ENCODE peak calls at places on chromosome 1, in six cellular contexts. One of them, this sample, is unnamed.

GRCh38 chr1:186502087-186502486 is 41.2 kb upstream of the PDC start:
- DNase-seq in cardiac fibroblast: no peak
- DNase-seq in mucosa of descending colon: no peak
- DNase-seq in ascending aorta: no peak
- DNase-seq in type B pancreatic cell: no peak
- DNase-seq in activated B cell treated with CpG ODN at 0.5 μM for 24 hours: no peak
- DNase-seq in this sample: peak; percentile 55

GRCh38 chr1:9267352-9267686 is 25.4 kb upstream of the SPSB1 start:
- DNase-seq in mucosa of descending colon: no peak
- DNase-seq in ascending aorta: no peak
- DNase-seq in activated B cell treated with CpG ODN at 0.5 μM for 24 hours: no peak
- DNase-seq in cardiac fibroblast: no peak
- DNase-seq in type B pancreatic cell: no peak
- DNase-seq in this sample: no peak

GRCh38 chr1:208513799-208514198 is 269.6 kb upstream of the PLXNA2 start:
- DNase-seq in ascending aorta: no peak
- DNase-seq in type B pancreatic cell: no peak
- DNase-seq in mucosa of descending colon: no peak
- DNase-seq in activated B cell treated with CpG ODN at 0.5 μM for 24 hours: no peak
- DNase-seq in cardiac fibroblast: no peak
- DNase-seq in this sample: no peak

GRCh38 chr1:163055005-163055404 is 14.2 kb upstream of the RGS4 start:
- DNase-seq in type B pancreatic cell: no peak
- DNase-seq in mucosa of descending colon: no peak
- DNase-seq in ascending aorta: no peak
- DNase-seq in cardiac fibroblast: no peak
- DNase-seq in activated B cell treated with CpG ODN at 0.5 μM for 24 hours: no peak
- DNase-seq in this sample: no peak

GRCh38 chr1:44519035-44519676 is 114.1 kb downstream of the RNF220 start:
- DNase-seq in mucosa of descending colon: no peak
- DNase-seq in ascending aorta: no peak
- DNase-seq in cardiac fibroblast: no peak
- DNase-seq in type B pancreatic cell: no peak
- DNase-seq in activated B cell treated with CpG ODN at 0.5 μM for 24 hours: no peak
- DNase-seq in this sample: no peak

GRCh38 chr1:247448107-247448778 is 9.7 kb downstream of the OR2B11 start:
- DNase-seq in mucosa of descending colon: peak; percentile 81
- DNase-seq in activated B cell treated with CpG ODN at 0.5 μM for 24 hours: no peak
- DNase-seq in type B pancreatic cell: no peak
- DNase-seq in cardiac fibroblast: peak; percentile 68
- DNase-seq in ascending aorta: peak; percentile 73
- DNase-seq in this sample: peak; percentile 1

GRCh38 chr1:10033359-10033845 is 644 bp downstream of the UBE4B start:
- DNase-seq in cardiac fibroblast: peak; percentile 43
- DNase-seq in mucosa of descending colon: peak; percentile 33
- DNase-seq in type B pancreatic cell: no peak
- DNase-seq in activated B cell treated with CpG ODN at 0.5 μM for 24 hours: no peak
- DNase-seq in ascending aorta: no peak
- DNase-seq in this sample: no peak

GRCh38 chr1:118650084-118650807 is 337.9 kb downstream of the TBX15 start:
- DNase-seq in ascending aorta: no peak
- DNase-seq in type B pancreatic cell: no peak
- DNase-seq in cardiac fibroblast: no peak
- DNase-seq in activated B cell treated with CpG ODN at 0.5 μM for 24 hours: no peak
- DNase-seq in mucosa of descending colon: no peak
- DNase-seq in this sample: no peak

GRCh38 chr1:37945743-37946702 is 830 bp downstream of the INPP5B start:
- DNase-seq in activated B cell treated with CpG ODN at 0.5 μM for 24 hours: no peak
- DNase-seq in cardiac fibroblast: peak; percentile 93
- DNase-seq in type B pancreatic cell: no peak
- DNase-seq in mucosa of descending colon: peak; percentile 55
- DNase-seq in ascending aorta: peak; percentile 89
- DNase-seq in this sample: peak; percentile 59

GRCh38 chr1:179047637-179048002 is 21.9 kb downstream of the FAM20B start:
- DNase-seq in activated B cell treated with CpG ODN at 0.5 μM for 24 hours: no peak
- DNase-seq in type B pancreatic cell: no peak
- DNase-seq in ascending aorta: no peak
- DNase-seq in cardiac fibroblast: no peak
- DNase-seq in mucosa of descending colon: no peak
- DNase-seq in this sample: no peak

GRCh38 chr1:226405411-226405988 is 2.4 kb downstream of the PARP1 start:
- DNase-seq in activated B cell treated with CpG ODN at 0.5 μM for 24 hours: no peak
- DNase-seq in cardiac fibroblast: no peak
- DNase-seq in mucosa of descending colon: no peak
- DNase-seq in type B pancreatic cell: no peak
- DNase-seq in ascending aorta: no peak
- DNase-seq in this sample: no peak

GRCh38 chr1:156438278-156438987 is 62.1 kb downstream of the MEF2D start:
- DNase-seq in cardiac fibroblast: peak; percentile 20
- DNase-seq in activated B cell treated with CpG ODN at 0.5 μM for 24 hours: no peak
- DNase-seq in type B pancreatic cell: no peak
- DNase-seq in ascending aorta: no peak
- DNase-seq in mucosa of descending colon: no peak
- DNase-seq in this sample: no peak

GRCh38 chr1:15272782-15273127 is 25.7 kb downstream of the FHAD1 start:
- DNase-seq in activated B cell treated with CpG ODN at 0.5 μM for 24 hours: no peak
- DNase-seq in ascending aorta: no peak
- DNase-seq in mucosa of descending colon: no peak
- DNase-seq in type B pancreatic cell: no peak
- DNase-seq in cardiac fibroblast: no peak
- DNase-seq in this sample: no peak

GRCh38 chr1:116268211-116268610 is 104.8 kb upstream of the ATP1A1 start:
- DNase-seq in type B pancreatic cell: no peak
- DNase-seq in ascending aorta: no peak
- DNase-seq in activated B cell treated with CpG ODN at 0.5 μM for 24 hours: no peak
- DNase-seq in cardiac fibroblast: peak; percentile 10
- DNase-seq in mucosa of descending colon: peak; percentile 67
- DNase-seq in this sample: no peak

DNA sequence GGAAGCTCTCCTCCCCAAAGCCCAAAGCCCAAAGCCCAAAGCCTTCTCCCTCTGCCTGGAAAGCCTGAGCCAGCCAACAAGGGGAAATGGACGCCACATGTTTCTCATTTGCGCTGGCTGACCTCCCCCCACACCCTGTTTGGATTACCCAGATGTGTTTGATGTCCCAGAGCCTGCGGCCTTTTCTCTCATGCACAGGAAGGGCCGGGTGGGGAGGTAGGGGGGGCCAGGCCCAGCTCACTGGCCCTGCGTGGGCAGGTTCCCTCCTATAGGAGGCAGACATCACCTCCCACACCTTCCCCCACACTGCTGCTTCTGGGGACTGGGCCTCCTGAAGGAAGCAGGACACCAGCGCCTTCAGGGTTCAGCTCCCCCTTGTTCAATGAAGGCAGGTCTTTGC is 116.3 kb downstream of the NAV1 start:
- DNase-seq in type B pancreatic cell: peak; percentile 81
- DNase-seq in activated B cell treated with CpG ODN at 0.5 μM for 24 hours: no peak
- DNase-seq in ascending aorta: no peak
- DNase-seq in cardiac fibroblast: peak; percentile 54
- DNase-seq in mucosa of descending colon: peak; percentile 42
- DNase-seq in this sample: peak; percentile 82
- TF ChIP-seq CTCF in type B pancreatic cell: peak; percentile 36
- TF ChIP-seq CTCF in activated B cell treated with CpG ODN at 0.5 μM for 24 hours: no peak
- TF ChIP-seq CTCF in ascending aorta: no peak
- TF ChIP-seq CTCF in cardiac fibroblast: peak; percentile 14
- TF ChIP-seq CTCF in mucosa of descending colon: no peak
- TF ChIP-seq CTCF in this sample: peak; percentile 68

GRCh38 chr1:46530311-46530710 is 21.1 kb downstream of the KNCN start:
- DNase-seq in ascending aorta: no peak
- DNase-seq in activated B cell treated with CpG ODN at 0.5 μM for 24 hours: no peak
- DNase-seq in cardiac fibroblast: no peak
- DNase-seq in type B pancreatic cell: no peak
- DNase-seq in mucosa of descending colon: no peak
- DNase-seq in this sample: no peak

GRCh38 chr1:46532095-46532494 is 19.4 kb downstream of the KNCN start:
- DNase-seq in mucosa of descending colon: no peak
- DNase-seq in cardiac fibroblast: no peak
- DNase-seq in ascending aorta: no peak
- DNase-seq in type B pancreatic cell: no peak
- DNase-seq in activated B cell treated with CpG ODN at 0.5 μM for 24 hours: no peak
- DNase-seq in this sample: no peak

GRCh38 chr1:46530791-46531409 is 20.5 kb downstream of the KNCN start:
- DNase-seq in mucosa of descending colon: no peak
- DNase-seq in activated B cell treated with CpG ODN at 0.5 μM for 24 hours: no peak
- DNase-seq in ascending aorta: no peak
- DNase-seq in cardiac fibroblast: no peak
- DNase-seq in type B pancreatic cell: no peak
- DNase-seq in this sample: no peak

GRCh38 chr1:46533179-46533864 is 18.1 kb downstream of the KNCN start:
- DNase-seq in type B pancreatic cell: no peak
- DNase-seq in ascending aorta: no peak
- DNase-seq in mucosa of descending colon: no peak
- DNase-seq in cardiac fibroblast: no peak
- DNase-seq in activated B cell treated with CpG ODN at 0.5 μM for 24 hours: peak; percentile 19
- DNase-seq in this sample: no peak

DNA sequence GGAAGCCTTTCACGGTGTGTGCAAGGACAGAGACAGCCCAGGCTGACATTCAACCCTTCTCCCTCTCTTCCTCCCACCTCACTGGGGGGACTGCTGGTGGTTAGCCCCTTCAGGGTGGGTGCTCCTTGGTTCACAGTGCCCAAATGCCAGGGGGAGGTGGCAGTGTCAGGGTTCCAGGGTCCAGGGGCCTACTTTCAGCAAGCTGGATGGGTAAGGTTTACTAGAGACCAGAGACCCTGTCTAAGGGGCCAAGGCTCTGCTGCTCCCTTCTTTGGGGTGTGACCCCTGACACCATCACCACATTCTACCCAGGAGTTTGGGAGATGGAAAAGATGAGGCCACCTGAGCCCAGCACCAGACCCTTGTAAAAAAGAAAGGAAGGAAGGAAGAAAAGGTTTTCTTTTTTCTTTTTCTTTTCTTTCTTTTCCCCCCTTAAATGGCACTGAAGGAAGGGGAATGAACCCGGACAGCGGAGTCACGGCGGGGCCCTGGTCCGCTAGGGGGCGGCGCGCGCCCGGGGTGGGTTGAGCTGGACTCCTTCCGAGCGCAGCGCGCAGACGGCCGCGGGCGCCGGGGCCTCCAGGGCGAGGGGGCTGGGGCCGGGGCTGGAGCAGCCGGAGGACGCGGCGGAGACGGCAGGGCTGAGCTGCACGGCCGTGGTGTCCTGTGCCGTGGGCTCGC is 18.8 kb downstream of the KNCN start:
- DNase-seq in cardiac fibroblast: peak; percentile 52
- DNase-seq in type B pancreatic cell: peak; percentile 82
- DNase-seq in ascending aorta: peak; percentile 80
- DNase-seq in mucosa of descending colon: peak; percentile 73
- DNase-seq in activated B cell treated with CpG ODN at 0.5 μM for 24 hours: peak; percentile 46
- DNase-seq in this sample: no peak
- TF ChIP-seq CTCF in cardiac fibroblast: peak; percentile 70
- TF ChIP-seq CTCF in type B pancreatic cell: peak; percentile 85
- TF ChIP-seq CTCF in ascending aorta: peak; percentile 54
- TF ChIP-seq CTCF in mucosa of descending colon: peak; percentile 46
- TF ChIP-seq CTCF in activated B cell treated with CpG ODN at 0.5 μM for 24 hours: no peak
- TF ChIP-seq CTCF in this sample: peak; percentile 70

GRCh38 chr1:245220381-245220985 is 65.7 kb downstream of the KIF26B start:
- DNase-seq in cardiac fibroblast: no peak
- DNase-seq in activated B cell treated with CpG ODN at 0.5 μM for 24 hours: no peak
- DNase-seq in ascending aorta: no peak
- DNase-seq in type B pancreatic cell: no peak
- DNase-seq in mucosa of descending colon: no peak
- DNase-seq in this sample: no peak
- TF ChIP-seq CTCF in cardiac fibroblast: no peak
- TF ChIP-seq CTCF in activated B cell treated with CpG ODN at 0.5 μM for 24 hours: no peak
- TF ChIP-seq CTCF in ascending aorta: no peak
- TF ChIP-seq CTCF in type B pancreatic cell: no peak
- TF ChIP-seq CTCF in mucosa of descending colon: no peak
- TF ChIP-seq CTCF in this sample: no peak

GRCh38 chr1:30721311-30722174 is 1.8 kb downstream of the MATN1 start:
- DNase-seq in activated B cell treated with CpG ODN at 0.5 μM for 24 hours: no peak
- DNase-seq in type B pancreatic cell: no peak
- DNase-seq in mucosa of descending colon: no peak
- DNase-seq in ascending aorta: no peak
- DNase-seq in cardiac fibroblast: no peak
- DNase-seq in this sample: no peak

GRCh38 chr1:30718091-30718635 is 5.2 kb downstream of the MATN1 start:
- DNase-seq in cardiac fibroblast: peak; percentile 97
- DNase-seq in ascending aorta: peak; percentile 99
- DNase-seq in mucosa of descending colon: peak; percentile 100
- DNase-seq in activated B cell treated with CpG ODN at 0.5 μM for 24 hours: peak; percentile 97
- DNase-seq in type B pancreatic cell: peak; percentile 99
- DNase-seq in this sample: peak; percentile 85

GRCh38 chr1:30718636-30719405 is 4.6 kb downstream of the MATN1 start:
- DNase-seq in cardiac fibroblast: peak; percentile 97
- DNase-seq in mucosa of descending colon: peak; percentile 90
- DNase-seq in activated B cell treated with CpG ODN at 0.5 μM for 24 hours: peak; percentile 87
- DNase-seq in type B pancreatic cell: peak; percentile 92
- DNase-seq in ascending aorta: peak; percentile 99
- DNase-seq in this sample: peak; percentile 73

GRCh38 chr1:30720271-30721223 is 2.8 kb downstream of the MATN1 start:
- DNase-seq in activated B cell treated with CpG ODN at 0.5 μM for 24 hours: no peak
- DNase-seq in ascending aorta: no peak
- DNase-seq in cardiac fibroblast: no peak
- DNase-seq in type B pancreatic cell: no peak
- DNase-seq in mucosa of descending colon: no peak
- DNase-seq in this sample: no peak

DNA sequence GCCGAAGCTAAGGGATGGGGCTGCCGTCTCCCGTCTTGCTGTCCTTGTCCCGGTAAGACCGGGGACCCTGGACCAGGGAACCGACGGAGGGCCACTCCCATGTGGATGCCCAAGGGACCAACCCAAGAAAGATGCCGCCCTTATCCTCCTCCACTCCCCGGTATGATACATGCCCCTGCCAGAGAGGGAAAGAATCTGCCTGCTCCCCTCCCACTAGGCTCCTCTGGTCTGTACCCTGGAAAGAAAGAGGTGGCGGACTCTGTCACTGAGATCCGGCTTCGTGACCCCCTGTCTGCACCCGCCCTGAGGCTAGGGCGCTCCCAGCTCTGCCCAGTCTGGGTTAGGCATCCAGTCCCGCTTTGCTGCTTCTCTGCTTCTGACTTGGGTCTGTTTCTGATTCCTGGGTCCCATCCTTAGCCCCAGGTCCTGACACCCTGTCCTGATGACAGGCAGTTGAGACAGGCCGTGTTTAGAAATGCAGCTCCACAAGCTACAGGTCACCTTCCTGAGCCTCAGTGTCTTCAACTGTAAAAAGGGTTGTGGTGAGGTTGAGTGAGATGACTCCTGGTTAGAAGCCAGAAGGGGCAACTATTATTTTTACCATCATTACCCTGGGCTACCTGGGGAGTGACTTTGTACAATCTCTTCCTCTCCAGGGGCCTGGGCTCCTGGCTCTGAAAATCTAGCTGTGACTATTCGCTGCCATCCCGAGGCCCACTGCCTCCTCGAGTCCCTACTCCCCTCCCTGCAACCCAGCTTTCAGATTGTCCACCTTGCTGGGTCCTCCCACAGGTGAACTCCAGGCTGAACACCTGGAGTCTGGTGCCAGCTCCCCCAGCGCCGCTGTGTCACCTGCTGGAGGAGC is 3.7 kb downstream of the MATN1 start:
- DNase-seq in mucosa of descending colon: no peak
- DNase-seq in activated B cell treated with CpG ODN at 0.5 μM for 24 hours: no peak
- DNase-seq in type B pancreatic cell: no peak
- DNase-seq in ascending aorta: no peak
- DNase-seq in cardiac fibroblast: peak; percentile 63
- DNase-seq in this sample: no peak
- TF ChIP-seq CTCF in mucosa of descending colon: no peak
- TF ChIP-seq CTCF in activated B cell treated with CpG ODN at 0.5 μM for 24 hours: peak; percentile 10
- TF ChIP-seq CTCF in type B pancreatic cell: no peak
- TF ChIP-seq CTCF in ascending aorta: no peak
- TF ChIP-seq CTCF in cardiac fibroblast: no peak
- TF ChIP-seq CTCF in this sample: no peak